ENCODE peak calls at places on chromosomes 12 and 14, in nine cellular contexts. One of them, this sample, is unnamed.

GRCh38 chr12:118033331-118033730 is 16.8 kb downstream of the RFC5 start:
- DNase-seq in GM19239: no peak
- DNase-seq in iris pigment epithelial cell: no peak
- DNase-seq in ELF-1: no peak
- DNase-seq in hypothalamus: no peak
- DNase-seq in neuronal stem cell: no peak
- DNase-seq in pancreas: no peak
- DNase-seq in Calu3: no peak
- DNase-seq in activated gamma-delta T cell treated with Interleukin-2 at 50 U/mL for 16 hours: no peak
- DNase-seq in this sample: no peak

GRCh38 chr14:55411426-55412389 is at the start of gene ATG14:
- DNase-seq in Calu3: peak; percentile 85
- DNase-seq in hypothalamus: peak; percentile 90
- DNase-seq in activated gamma-delta T cell treated with Interleukin-2 at 50 U/mL for 16 hours: peak; percentile 74
- DNase-seq in pancreas: peak; percentile 88
- DNase-seq in GM19239: peak; percentile 82
- DNase-seq in iris pigment epithelial cell: peak; percentile 80
- DNase-seq in neuronal stem cell: peak; percentile 81
- DNase-seq in ELF-1: peak; percentile 92
- DNase-seq in this sample: peak; percentile 75

GRCh38 chr14:75196064-75196463 is 19.7 kb upstream of the TMED10 start:
- DNase-seq in neuronal stem cell: no peak
- DNase-seq in pancreas: no peak
- DNase-seq in Calu3: no peak
- DNase-seq in ELF-1: no peak
- DNase-seq in activated gamma-delta T cell treated with Interleukin-2 at 50 U/mL for 16 hours: no peak
- DNase-seq in iris pigment epithelial cell: no peak
- DNase-seq in hypothalamus: no peak
- DNase-seq in GM19239: no peak
- DNase-seq in this sample: no peak

GRCh38 chr12:54040148-54040494 is 7.3 kb downstream of the HOXC5 start:
- DNase-seq in hypothalamus: no peak
- DNase-seq in neuronal stem cell: no peak
- DNase-seq in ELF-1: peak; percentile 72
- DNase-seq in Calu3: no peak
- DNase-seq in pancreas: no peak
- DNase-seq in GM19239: no peak
- DNase-seq in iris pigment epithelial cell: no peak
- DNase-seq in activated gamma-delta T cell treated with Interleukin-2 at 50 U/mL for 16 hours: no peak
- DNase-seq in this sample: peak; percentile 35

GRCh38 chr14:52069617-52070431 is 965 bp upstream of the NID2 start:
- DNase-seq in ELF-1: peak; percentile 66
- DNase-seq in hypothalamus: no peak
- DNase-seq in activated gamma-delta T cell treated with Interleukin-2 at 50 U/mL for 16 hours: no peak
- DNase-seq in GM19239: no peak
- DNase-seq in iris pigment epithelial cell: peak; percentile 90
- DNase-seq in pancreas: no peak
- DNase-seq in Calu3: no peak
- DNase-seq in neuronal stem cell: peak; percentile 56
- DNase-seq in this sample: peak; percentile 73

GRCh38 chr14:20655851-20656250 is 14.4 kb upstream of the OR6S1 start:
- DNase-seq in pancreas: no peak
- DNase-seq in ELF-1: no peak
- DNase-seq in neuronal stem cell: no peak
- DNase-seq in activated gamma-delta T cell treated with Interleukin-2 at 50 U/mL for 16 hours: no peak
- DNase-seq in GM19239: no peak
- DNase-seq in Calu3: no peak
- DNase-seq in hypothalamus: no peak
- DNase-seq in iris pigment epithelial cell: no peak
- DNase-seq in this sample: no peak

GRCh38 chr12:124484526-124484953 is 82.9 kb downstream of the NCOR2 start:
- DNase-seq in neuronal stem cell: no peak
- DNase-seq in pancreas: peak; percentile 62
- DNase-seq in hypothalamus: no peak
- DNase-seq in ELF-1: no peak
- DNase-seq in Calu3: no peak
- DNase-seq in GM19239: no peak
- DNase-seq in iris pigment epithelial cell: no peak
- DNase-seq in activated gamma-delta T cell treated with Interleukin-2 at 50 U/mL for 16 hours: no peak
- DNase-seq in this sample: no peak

GRCh38 chr14:69441948-69442347 is 42.6 kb upstream of the PLEKHD1 start:
- DNase-seq in hypothalamus: no peak
- DNase-seq in iris pigment epithelial cell: no peak
- DNase-seq in pancreas: no peak
- DNase-seq in GM19239: no peak
- DNase-seq in activated gamma-delta T cell treated with Interleukin-2 at 50 U/mL for 16 hours: no peak
- DNase-seq in Calu3: no peak
- DNase-seq in neuronal stem cell: no peak
- DNase-seq in ELF-1: no peak
- DNase-seq in this sample: no peak

GRCh38 chr12:99558113-99558512 is 89.4 kb upstream of the GARIN6 start:
- DNase-seq in Calu3: no peak
- DNase-seq in GM19239: no peak
- DNase-seq in ELF-1: no peak
- DNase-seq in hypothalamus: no peak
- DNase-seq in activated gamma-delta T cell treated with Interleukin-2 at 50 U/mL for 16 hours: no peak
- DNase-seq in neuronal stem cell: no peak
- DNase-seq in iris pigment epithelial cell: no peak
- DNase-seq in pancreas: peak; percentile 19
- DNase-seq in this sample: no peak

GRCh38 chr12:48973084-48973483 is 1.5 kb upstream of the WNT10B start:
- DNase-seq in hypothalamus: no peak
- DNase-seq in iris pigment epithelial cell: no peak
- DNase-seq in GM19239: no peak
- DNase-seq in Calu3: no peak
- DNase-seq in ELF-1: no peak
- DNase-seq in neuronal stem cell: no peak
- DNase-seq in pancreas: no peak
- DNase-seq in activated gamma-delta T cell treated with Interleukin-2 at 50 U/mL for 16 hours: no peak
- DNase-seq in this sample: no peak

GRCh38 chr14:70601162-70601561 is 707 bp upstream of the MED6 start:
- DNase-seq in activated gamma-delta T cell treated with Interleukin-2 at 50 U/mL for 16 hours: no peak
- DNase-seq in hypothalamus: no peak
- DNase-seq in ELF-1: no peak
- DNase-seq in GM19239: no peak
- DNase-seq in pancreas: no peak
- DNase-seq in neuronal stem cell: no peak
- DNase-seq in Calu3: no peak
- DNase-seq in iris pigment epithelial cell: peak; percentile 77
- DNase-seq in this sample: no peak

GRCh38 chr14:79583738-79584405 is 627.4 kb downstream of the DIO2 start:
- DNase-seq in neuronal stem cell: no peak
- DNase-seq in hypothalamus: no peak
- DNase-seq in GM19239: no peak
- DNase-seq in iris pigment epithelial cell: peak; percentile 88
- DNase-seq in Calu3: no peak
- DNase-seq in activated gamma-delta T cell treated with Interleukin-2 at 50 U/mL for 16 hours: no peak
- DNase-seq in pancreas: no peak
- DNase-seq in ELF-1: no peak
- DNase-seq in this sample: no peak

GRCh38 chr12:110689601-110690430 is 901 bp upstream of the HVCN1 start:
- DNase-seq in hypothalamus: peak; percentile 22
- DNase-seq in GM19239: peak; percentile 61
- DNase-seq in Calu3: peak; percentile 7
- DNase-seq in ELF-1: peak; percentile 74
- DNase-seq in neuronal stem cell: no peak
- DNase-seq in iris pigment epithelial cell: peak; percentile 38
- DNase-seq in activated gamma-delta T cell treated with Interleukin-2 at 50 U/mL for 16 hours: peak; percentile 55
- DNase-seq in pancreas: no peak
- DNase-seq in this sample: peak; percentile 8

This sample was measured in RPMI7951.